ENCODE peak calls at places on chromosomes 16 and 17, in six cellular contexts. E is AG04450, Y is tibial nerve, A is mammary epithelial cell, U is upper lobe of right lung, I is fibroblast of lung. H is an unnamed sample.

GRCh38 chr17:8079291-8080207 is 8.0 kb downstream of the ALOX12B start:
- DNase-seq in E (no peak), Y (peak), A (peak), U (peak), I (peak), H (no peak)

GRCh38 chr17:40112718-40113109 is 9.1 kb upstream of the MSL1 start:
- DNase-seq in E (no peak), Y (peak), A (no peak), U (no peak), I (no peak), H (no peak)

GRCh38 chr17:16818821-16819683 is 129.0 kb downstream of the CCDC144A start:
- DNase-seq in E (no peak), Y (no peak), A (no peak), U (no peak), I (no peak), H (no peak)

GRCh38 chr17:80600586-80600985 is 55.9 kb downstream of the RPTOR start:
- DNase-seq in E (no peak), Y (no peak), A (no peak), U (no peak), I (no peak), H (no peak)

GRCh38 chr17:51255673-51256072 is 4.2 kb downstream of the MBTD1 start:
- DNase-seq in E (no peak), Y (no peak), A (no peak), U (no peak), I (no peak), H (no peak)

GRCh38 chr16:27769561-27770222 is 219.7 kb downstream of the KATNIP start:
- DNase-seq in E (peak), Y (no peak), A (peak), U (peak), I (peak), H (peak)

GRCh38 chr17:48181653-48182052 is 74.1 kb downstream of the SNX11 start:
- DNase-seq in E (no peak), Y (no peak), A (no peak), U (no peak), I (peak), H (no peak)

GRCh38 chr16:57152096-57153093 is 33.4 kb downstream of the PSME3IP1 start:
- DNase-seq in E (no peak), Y (no peak), A (no peak), U (no peak), I (no peak), H (no peak)

GRCh38 chr16:67481561-67482259 is 753 bp upstream of the ATP6V0D1 start:
- DNase-seq in E (no peak), Y (peak), A (no peak), U (peak), I (peak), H (no peak)

GRCh38 chr17:16300554-16300953 is 52.7 kb downstream of the CENPV start:
- DNase-seq in E (no peak), Y (no peak), A (no peak), U (no peak), I (peak), H (no peak)

GRCh38 chr17:36778458-36778857 is 158.8 kb upstream of the LHX1 start:
- DNase-seq in E (no peak), Y (no peak), A (no peak), U (no peak), I (no peak), H (no peak)

GRCh38 chr16:17277981-17278381 is 192.8 kb downstream of the XYLT1 start:
- DNase-seq in E (no peak), Y (no peak), A (no peak), U (no peak), I (no peak), H (no peak)

GRCh38 chr17:55549140-55549539 is 37.9 kb upstream of the SMIM36 start:
- DNase-seq in E (no peak), Y (no peak), A (no peak), U (no peak), I (no peak), H (no peak)

GRCh38 chr16:4498546-4499195 is 22.5 kb downstream of the HMOX2 start:
- DNase-seq in E (no peak), Y (no peak), A (peak), U (no peak), I (no peak), H (no peak)

GRCh38 chr16:58492735-58493134 is 7.2 kb upstream of the NDRG4 start:
- DNase-seq in E (no peak), Y (no peak), A (no peak), U (peak), I (no peak), H (no peak)

GRCh38 chr16:67872131-67872630 is 671 bp upstream of the EDC4 start:
- DNase-seq in E (no peak), Y (no peak), A (no peak), U (no peak), I (no peak), H (no peak)

GRCh38 chr17:78722101-78722761 is 59.8 kb downstream of the CYTH1 start:
- DNase-seq in E (no peak), Y (no peak), A (no peak), U (peak), I (no peak), H (no peak)

GRCh38 chr17:58757162-58757613 is 1.5 kb downstream of the PPM1E start:
- DNase-seq in E (no peak), Y (no peak), A (no peak), U (no peak), I (no peak), H (no peak)

GRCh38 chr17:67246648-67247415 is 1.8 kb upstream of the HELZ start:
- DNase-seq in E (no peak), Y (no peak), A (peak), U (peak), I (peak), H (no peak)

GRCh38 chr16:13435873-13436474 is 484.0 kb upstream of the ERCC4 start:
- DNase-seq in E (no peak), Y (no peak), A (no peak), U (no peak), I (no peak), H (no peak)

GRCh38 chr17:78133971-78134898 is 3.7 kb downstream of the TMC8 start:
- DNase-seq in E (no peak), Y (peak), A (no peak), U (peak), I (no peak), H (no peak)

GRCh38 chr17:21396237-21396636 is 20.1 kb downstream of the KCNJ12 start:
- DNase-seq in E (no peak), Y (no peak), A (no peak), U (no peak), I (no peak), H (no peak)

GRCh38 chr17:40320771-40321501 is 12.0 kb downstream of the RARA start:
- DNase-seq in E (no peak), Y (peak), A (no peak), U (peak), I (no peak), H (no peak)

GRCh38 chr16:31360296-31360695 is 5.3 kb downstream of the ITGAX start:
- DNase-seq in E (no peak), Y (no peak), A (no peak), U (no peak), I (no peak), H (no peak)

GRCh38 chr17:63609820-63610573 is 9.3 kb downstream of the TACO1 start:
- DNase-seq in E (no peak), Y (no peak), A (no peak), U (no peak), I (no peak), H (no peak)

GRCh38 chr17:50379733-50380132 is 6.7 kb downstream of the EME1 start:
- DNase-seq in E (no peak), Y (no peak), A (no peak), U (no peak), I (no peak), H (no peak)

GRCh38 chr17:82851381-82851780 is 11.6 kb upstream of the ZNF750 start:
- DNase-seq in E (no peak), Y (no peak), A (no peak), U (no peak), I (no peak), H (no peak)

GRCh38 chr17:82846061-82846691 is 6.4 kb upstream of the ZNF750 start:
- DNase-seq in E (no peak), Y (no peak), A (no peak), U (peak), I (no peak), H (no peak)

GRCh38 chr17:82849076-82849945 is 9.5 kb upstream of the ZNF750 start:
- DNase-seq in E (no peak), Y (no peak), A (no peak), U (no peak), I (no peak), H (no peak)

GRCh38 chr17:82845163-82845807 is 5.5 kb upstream of the ZNF750 start:
- DNase-seq in E (no peak), Y (no peak), A (no peak), U (no peak), I (no peak), H (no peak)

DNA sequence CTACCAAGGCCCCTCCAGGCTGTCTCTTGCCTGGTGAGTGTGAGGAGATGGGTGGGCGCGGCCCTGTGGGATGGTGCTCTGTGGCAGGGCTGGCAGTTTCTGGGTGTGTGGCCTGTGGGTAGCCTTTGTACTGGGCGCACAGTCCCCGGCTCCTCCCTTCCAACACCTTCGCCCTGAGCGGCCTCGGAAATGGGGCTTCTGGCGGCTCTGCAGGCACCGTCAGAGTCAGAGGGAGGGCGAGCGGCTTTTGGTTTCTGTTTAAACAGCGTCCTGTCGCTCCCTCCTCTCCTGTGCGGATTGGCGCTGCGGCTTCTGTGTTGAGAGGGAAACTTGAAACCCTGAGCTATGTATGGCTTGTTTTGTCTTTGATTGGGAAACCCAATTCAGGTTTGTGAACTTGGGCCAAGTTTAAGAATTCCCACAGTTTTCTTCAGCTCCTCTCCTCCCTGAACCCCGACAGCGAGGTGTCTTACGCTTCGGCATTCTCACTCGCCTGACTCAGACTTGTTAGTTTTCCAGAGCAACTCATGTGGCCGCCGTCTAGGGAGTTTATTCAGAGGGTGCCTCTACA is 8.3 kb upstream of the ZNF750 start:
- DNase-seq in E (peak), Y (peak), A (peak), U (peak), I (peak), H (peak)
- H3K4me3 ChIP-seq in E (peak), Y (no peak), A (peak), U (peak), I (peak), H (peak)

GRCh38 chr17:73952498-73953205 is 250.8 kb upstream of the RPL38 start:
- DNase-seq in E (no peak), Y (no peak), A (no peak), U (peak), I (no peak), H (no peak)
- TF ChIP-seq CTCF in E (no peak), Y (peak), A (peak), U (peak), I (no peak), H (no peak)

GRCh38 chr17:31008374-31009035 is 37.7 kb downstream of the RNF135 start:
- DNase-seq in E (no peak), Y (peak), A (peak), U (peak), I (peak), H (no peak)
- H3K4me3 ChIP-seq in E (peak), Y (peak), A (peak), U (peak), I (peak), H (peak)

DNA sequence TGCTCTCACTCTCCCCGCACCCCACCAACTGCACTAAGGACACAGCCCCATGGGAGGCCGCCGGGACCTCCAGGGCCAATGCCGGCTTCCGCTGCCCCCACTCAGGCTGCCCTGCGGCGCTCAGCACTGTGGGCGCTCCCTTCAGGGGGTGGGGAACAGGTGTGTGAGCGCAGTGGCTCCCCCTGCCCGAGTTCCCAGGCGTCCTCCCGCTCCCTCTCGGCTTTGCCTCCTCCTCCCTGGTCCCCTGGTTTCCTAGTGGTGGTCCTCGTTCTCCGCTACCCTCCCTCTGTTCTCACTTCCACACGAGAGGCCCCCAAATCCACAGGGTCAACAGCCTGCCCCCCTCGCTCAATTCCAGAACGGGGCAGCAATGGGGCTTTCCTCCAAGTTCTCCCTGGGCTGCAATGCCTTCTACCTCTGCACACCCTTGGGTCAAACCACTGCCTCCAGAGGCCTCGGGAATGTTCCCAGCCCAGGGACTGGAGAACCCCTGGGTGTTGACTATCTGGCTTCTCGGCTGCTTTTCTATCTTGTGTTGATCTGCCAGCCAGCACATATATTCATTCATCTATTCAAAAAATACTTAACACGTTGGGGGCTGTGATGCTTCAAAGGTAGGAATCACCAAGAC is 9.9 kb downstream of the FOXJ1 start:
- DNase-seq in E (no peak), Y (no peak), A (no peak), U (no peak), I (no peak), H (no peak)
- TF ChIP-seq CTCF in E (no peak), Y (no peak), A (no peak), U (no peak), I (no peak), H (no peak)

GRCh38 chr16:25035494-25036405 is 20.6 kb upstream of the ARHGAP17 start:
- DNase-seq in E (no peak), Y (no peak), A (no peak), U (no peak), I (peak), H (no peak)

GRCh38 chr16:25034916-25035315 is 19.7 kb upstream of the ARHGAP17 start:
- DNase-seq in E (no peak), Y (no peak), A (no peak), U (no peak), I (peak), H (no peak)

GRCh38 chr16:25031441-25032307 is 16.5 kb upstream of the ARHGAP17 start:
- DNase-seq in E (peak), Y (peak), A (peak), U (peak), I (peak), H (peak)

GRCh38 chr16:25036561-25036960 is 21.4 kb upstream of the ARHGAP17 start:
- DNase-seq in E (no peak), Y (no peak), A (no peak), U (no peak), I (no peak), H (no peak)

DNA sequence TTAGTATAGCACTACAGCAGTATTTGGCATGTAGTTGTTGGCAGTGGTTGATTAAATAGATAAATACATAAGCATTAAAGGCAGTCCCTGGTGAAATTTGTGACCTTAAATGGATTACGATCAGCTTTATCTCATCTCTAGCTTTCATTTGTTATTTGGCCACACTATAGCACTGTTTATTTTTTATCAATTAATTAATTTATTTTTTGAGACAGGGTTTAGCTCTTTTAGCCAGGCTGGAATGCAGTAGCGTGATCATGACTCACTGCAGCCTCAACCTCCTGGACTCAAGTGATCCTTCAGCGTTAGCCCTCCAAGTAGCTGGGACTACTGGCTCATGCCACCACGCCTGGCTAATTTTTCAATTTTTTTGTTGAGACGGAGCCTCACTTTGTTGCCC is 18.7 kb upstream of the ARHGAP17 start:
- DNase-seq in E (no peak), Y (no peak), A (no peak), U (no peak), I (peak), H (no peak)
- H3K4me3 ChIP-seq in E (no peak), Y (no peak), A (no peak), U (no peak), I (no peak), H (no peak)

DNA sequence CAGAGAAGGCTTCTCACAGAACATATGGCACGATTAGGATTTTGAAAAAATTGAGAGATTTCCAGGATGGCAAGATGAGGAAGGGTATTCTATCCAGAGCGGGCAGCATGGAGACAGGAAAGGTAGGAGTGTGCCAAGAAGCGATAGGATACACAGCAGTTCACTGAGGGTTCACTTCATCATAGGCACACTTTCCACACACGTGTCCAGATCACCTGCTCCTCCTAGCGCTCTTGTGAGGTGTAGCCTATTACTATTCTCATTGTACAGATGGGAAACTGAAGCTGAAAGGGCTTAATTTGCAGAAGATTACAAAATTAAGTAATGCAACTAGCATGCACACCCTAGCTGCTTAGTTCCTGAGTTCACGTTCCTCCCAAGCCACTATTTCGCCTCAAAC is 6.2 kb upstream of the ELAC2 start:
- DNase-seq in E (no peak), Y (no peak), A (no peak), U (no peak), I (no peak), H (no peak)
- TF ChIP-seq CTCF in E (no peak), Y (no peak), A (no peak), U (no peak), I (no peak), H (no peak)

DNA sequence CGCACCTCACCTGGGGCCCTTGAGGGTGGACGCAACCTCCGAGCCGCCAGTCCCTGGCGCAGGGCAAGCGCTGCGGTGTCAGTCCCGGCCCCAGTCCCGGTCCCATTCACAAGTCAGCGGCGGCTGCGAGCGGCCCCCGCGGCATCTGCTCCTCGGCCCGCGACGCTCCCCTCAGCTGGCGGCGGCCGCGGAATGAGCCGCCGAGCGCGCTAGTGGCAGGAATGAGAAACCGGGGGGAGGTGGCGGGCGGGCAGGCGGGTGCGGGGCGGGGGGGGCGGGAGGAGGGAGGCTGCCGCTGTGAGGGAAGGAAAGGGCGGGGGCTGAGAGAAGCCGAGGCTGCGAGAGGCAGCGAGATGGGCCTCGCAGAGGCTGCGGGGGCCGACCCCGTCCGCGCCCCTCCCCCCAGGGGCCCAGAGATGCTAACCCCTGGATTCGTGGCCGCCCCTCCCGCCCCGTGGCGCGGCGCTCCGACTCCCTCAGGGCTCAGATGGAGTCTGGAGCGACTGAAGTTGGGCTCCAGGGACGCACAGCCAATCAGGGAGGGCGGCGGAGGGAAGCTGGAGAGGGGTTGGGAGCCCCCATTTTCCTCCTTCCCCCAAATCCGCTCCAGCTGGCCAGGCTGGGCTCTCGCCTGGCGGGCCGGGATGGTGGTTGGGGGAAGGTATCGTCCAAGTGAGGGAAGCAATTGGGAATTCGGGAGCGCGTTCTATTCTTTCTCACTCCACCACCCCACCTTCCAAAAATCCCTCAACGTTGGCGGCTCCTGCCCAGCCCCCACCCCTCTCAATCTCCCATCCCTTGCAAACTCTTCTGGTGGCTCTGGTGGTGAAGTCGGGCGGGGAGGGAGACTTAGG is at the start of gene CDH11:
- DNase-seq in E (peak), Y (peak), A (peak), U (peak), I (peak), H (peak)
- H3K4me3 ChIP-seq in E (peak), Y (peak), A (peak), U (peak), I (peak), H (peak)